ENCODE peak calls at places on chromosomes 6 and 20, in nine cellular contexts. One of them, this sample, is unnamed.

GRCh38 chr6:16840291-16840690 is 79.0 kb upstream of the ATXN1 start:
- DNase-seq in fibroblast of villous mesenchyme: no peak
- DNase-seq in astrocyte of the spinal cord: no peak
- DNase-seq in thoracic aorta: no peak
- DNase-seq in psoas muscle: no peak
- DNase-seq in WERI-Rb-1: no peak
- DNase-seq in cardiac fibroblast: no peak
- DNase-seq in left lung: no peak
- DNase-seq in Panc1: no peak
- DNase-seq in this sample: no peak

GRCh38 chr20:9156529-9157280 is 87.8 kb downstream of the PLCB4 start:
- DNase-seq in fibroblast of villous mesenchyme: no peak
- DNase-seq in astrocyte of the spinal cord: no peak
- DNase-seq in thoracic aorta: no peak
- DNase-seq in psoas muscle: no peak
- DNase-seq in WERI-Rb-1: no peak
- DNase-seq in cardiac fibroblast: no peak
- DNase-seq in left lung: no peak
- DNase-seq in Panc1: no peak
- DNase-seq in this sample: no peak

GRCh38 chr20:3067139-3068009 is 4.0 kb upstream of the OXT start:
- DNase-seq in fibroblast of villous mesenchyme: peak; percentile 72
- DNase-seq in astrocyte of the spinal cord: no peak
- DNase-seq in thoracic aorta: no peak
- DNase-seq in psoas muscle: no peak
- DNase-seq in WERI-Rb-1: no peak
- DNase-seq in cardiac fibroblast: no peak
- DNase-seq in left lung: no peak
- DNase-seq in Panc1: no peak
- DNase-seq in this sample: no peak

GRCh38 chr6:38396209-38396608 is 243.5 kb downstream of the BTBD9 start:
- DNase-seq in fibroblast of villous mesenchyme: no peak
- DNase-seq in astrocyte of the spinal cord: no peak
- DNase-seq in thoracic aorta: no peak
- DNase-seq in psoas muscle: no peak
- DNase-seq in WERI-Rb-1: no peak
- DNase-seq in cardiac fibroblast: no peak
- DNase-seq in left lung: no peak
- DNase-seq in Panc1: no peak
- DNase-seq in this sample: no peak

GRCh38 chr6:11584264-11584663 is 46.7 kb downstream of the TMEM170B start:
- DNase-seq in fibroblast of villous mesenchyme: peak; percentile 47
- DNase-seq in astrocyte of the spinal cord: no peak
- DNase-seq in thoracic aorta: no peak
- DNase-seq in psoas muscle: no peak
- DNase-seq in WERI-Rb-1: no peak
- DNase-seq in cardiac fibroblast: peak; percentile 14
- DNase-seq in left lung: no peak
- DNase-seq in Panc1: no peak
- DNase-seq in this sample: no peak

GRCh38 chr6:43436577-43437282 is 9.4 kb downstream of the ABCC10 start:
- DNase-seq in fibroblast of villous mesenchyme: peak; percentile 80
- DNase-seq in astrocyte of the spinal cord: peak; percentile 77
- DNase-seq in thoracic aorta: no peak
- DNase-seq in psoas muscle: no peak
- DNase-seq in WERI-Rb-1: no peak
- DNase-seq in cardiac fibroblast: peak; percentile 97
- DNase-seq in left lung: no peak
- DNase-seq in Panc1: no peak
- DNase-seq in this sample: peak; percentile 58

GRCh38 chr6:128731249-128732165 is 151.4 kb upstream of the LAMA2 start:
- DNase-seq in fibroblast of villous mesenchyme: peak; percentile 63
- DNase-seq in astrocyte of the spinal cord: peak; percentile 71
- DNase-seq in thoracic aorta: no peak
- DNase-seq in psoas muscle: no peak
- DNase-seq in WERI-Rb-1: peak; percentile 11
- DNase-seq in cardiac fibroblast: peak; percentile 70
- DNase-seq in left lung: no peak
- DNase-seq in Panc1: peak; percentile 20
- DNase-seq in this sample: peak; percentile 15

GRCh38 chr6:149012040-149012545 is 265.3 kb downstream of the UST start:
- DNase-seq in fibroblast of villous mesenchyme: peak; percentile 99
- DNase-seq in astrocyte of the spinal cord: peak; percentile 95
- DNase-seq in thoracic aorta: no peak
- DNase-seq in psoas muscle: no peak
- DNase-seq in WERI-Rb-1: no peak
- DNase-seq in cardiac fibroblast: peak; percentile 89
- DNase-seq in left lung: no peak
- DNase-seq in Panc1: no peak
- DNase-seq in this sample: peak; percentile 99

GRCh38 chr6:89122625-89123024 is 4.8 kb upstream of the SRSF12 start:
- DNase-seq in fibroblast of villous mesenchyme: peak; percentile 48
- DNase-seq in astrocyte of the spinal cord: peak; percentile 44
- DNase-seq in thoracic aorta: no peak
- DNase-seq in psoas muscle: no peak
- DNase-seq in WERI-Rb-1: no peak
- DNase-seq in cardiac fibroblast: peak; percentile 58
- DNase-seq in left lung: no peak
- DNase-seq in Panc1: no peak
- DNase-seq in this sample: no peak

GRCh38 chr6:44009425-44010321 is 117.6 kb downstream of the MRPL14 start:
- DNase-seq in fibroblast of villous mesenchyme: no peak
- DNase-seq in astrocyte of the spinal cord: peak; percentile 63
- DNase-seq in thoracic aorta: no peak
- DNase-seq in psoas muscle: peak; percentile 77
- DNase-seq in WERI-Rb-1: peak; percentile 3
- DNase-seq in cardiac fibroblast: no peak
- DNase-seq in left lung: no peak
- DNase-seq in Panc1: no peak
- DNase-seq in this sample: no peak

GRCh38 chr6:53357576-53358343 is 9.0 kb upstream of the ELOVL5 start:
- DNase-seq in fibroblast of villous mesenchyme: no peak
- DNase-seq in astrocyte of the spinal cord: no peak
- DNase-seq in thoracic aorta: no peak
- DNase-seq in psoas muscle: no peak
- DNase-seq in WERI-Rb-1: no peak
- DNase-seq in cardiac fibroblast: no peak
- DNase-seq in left lung: no peak
- DNase-seq in Panc1: no peak
- DNase-seq in this sample: no peak

GRCh38 chr6:71139249-71139648 is 149.4 kb upstream of the OGFRL1 start:
- DNase-seq in fibroblast of villous mesenchyme: no peak
- DNase-seq in astrocyte of the spinal cord: peak; percentile 73
- DNase-seq in thoracic aorta: no peak
- DNase-seq in psoas muscle: no peak
- DNase-seq in WERI-Rb-1: no peak
- DNase-seq in cardiac fibroblast: no peak
- DNase-seq in left lung: no peak
- DNase-seq in Panc1: no peak
- DNase-seq in this sample: peak; percentile 25

GRCh38 chr6:158467923-158468322 is 92.0 kb upstream of the TMEM181 start:
- DNase-seq in fibroblast of villous mesenchyme: no peak
- DNase-seq in astrocyte of the spinal cord: no peak
- DNase-seq in thoracic aorta: no peak
- DNase-seq in psoas muscle: no peak
- DNase-seq in WERI-Rb-1: no peak
- DNase-seq in cardiac fibroblast: no peak
- DNase-seq in left lung: no peak
- DNase-seq in Panc1: no peak
- DNase-seq in this sample: no peak

GRCh38 chr6:43093361-43094289 is 17.5 kb downstream of the PTK7 start:
- DNase-seq in fibroblast of villous mesenchyme: peak; percentile 92
- DNase-seq in astrocyte of the spinal cord: peak; percentile 82
- DNase-seq in thoracic aorta: no peak
- DNase-seq in psoas muscle: peak; percentile 64
- DNase-seq in WERI-Rb-1: no peak
- DNase-seq in cardiac fibroblast: peak; percentile 64
- DNase-seq in left lung: no peak
- DNase-seq in Panc1: peak; percentile 64
- DNase-seq in this sample: no peak

GRCh38 chr6:150767585-150768164 is 97.8 kb upstream of the MTHFD1L start:
- DNase-seq in fibroblast of villous mesenchyme: peak; percentile 23
- DNase-seq in astrocyte of the spinal cord: peak; percentile 71
- DNase-seq in thoracic aorta: no peak
- DNase-seq in psoas muscle: no peak
- DNase-seq in WERI-Rb-1: no peak
- DNase-seq in cardiac fibroblast: peak; percentile 25
- DNase-seq in left lung: no peak
- DNase-seq in Panc1: no peak
- DNase-seq in this sample: peak; percentile 12
- H3K4me3 ChIP-seq in fibroblast of villous mesenchyme: no peak overlapping the region
- H3K4me3 ChIP-seq in astrocyte of the spinal cord: no peak overlapping the region
- H3K4me3 ChIP-seq in thoracic aorta: peak overlapping the region; percentile 22
- H3K4me3 ChIP-seq in psoas muscle: peak overlapping the region; percentile 11
- H3K4me3 ChIP-seq in WERI-Rb-1: no peak overlapping the region
- H3K4me3 ChIP-seq in cardiac fibroblast: no peak overlapping the region
- H3K4me3 ChIP-seq in left lung: no peak overlapping the region
- H3K4me3 ChIP-seq in Panc1: no peak overlapping the region
- H3K4me3 ChIP-seq in this sample: no peak overlapping the region

DNA sequence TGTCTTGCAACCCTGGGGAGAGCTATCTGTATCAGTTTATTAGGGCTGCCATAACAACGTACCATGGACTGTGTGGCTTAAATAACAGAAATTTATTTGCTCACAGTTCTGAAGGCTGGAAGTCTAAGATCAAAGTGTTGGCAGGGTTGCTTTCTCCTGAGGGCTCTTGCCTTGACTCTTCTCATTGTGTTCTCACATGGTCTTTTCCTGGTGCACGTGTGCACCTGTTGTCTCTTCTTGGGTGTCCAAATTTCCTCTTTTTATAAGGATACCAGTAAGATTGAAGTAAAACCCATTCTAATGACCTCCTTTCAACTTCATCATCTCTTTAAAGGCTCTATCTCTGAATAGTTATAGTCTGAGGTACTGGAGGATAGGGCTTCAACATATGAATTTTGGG is 72.3 kb upstream of the PDE7B start:
- DNase-seq in fibroblast of villous mesenchyme: no peak
- DNase-seq in astrocyte of the spinal cord: no peak
- DNase-seq in thoracic aorta: no peak
- DNase-seq in psoas muscle: no peak
- DNase-seq in WERI-Rb-1: no peak
- DNase-seq in cardiac fibroblast: no peak
- DNase-seq in left lung: no peak
- DNase-seq in Panc1: no peak
- DNase-seq in this sample: no peak
- H3K4me3 ChIP-seq in fibroblast of villous mesenchyme: no peak overlapping the region
- H3K4me3 ChIP-seq in astrocyte of the spinal cord: no peak overlapping the region
- H3K4me3 ChIP-seq in thoracic aorta: no peak overlapping the region
- H3K4me3 ChIP-seq in psoas muscle: no peak overlapping the region
- H3K4me3 ChIP-seq in WERI-Rb-1: no peak overlapping the region
- H3K4me3 ChIP-seq in cardiac fibroblast: no peak overlapping the region
- H3K4me3 ChIP-seq in left lung: no peak overlapping the region
- H3K4me3 ChIP-seq in Panc1: no peak overlapping the region
- H3K4me3 ChIP-seq in this sample: no peak overlapping the region

DNA sequence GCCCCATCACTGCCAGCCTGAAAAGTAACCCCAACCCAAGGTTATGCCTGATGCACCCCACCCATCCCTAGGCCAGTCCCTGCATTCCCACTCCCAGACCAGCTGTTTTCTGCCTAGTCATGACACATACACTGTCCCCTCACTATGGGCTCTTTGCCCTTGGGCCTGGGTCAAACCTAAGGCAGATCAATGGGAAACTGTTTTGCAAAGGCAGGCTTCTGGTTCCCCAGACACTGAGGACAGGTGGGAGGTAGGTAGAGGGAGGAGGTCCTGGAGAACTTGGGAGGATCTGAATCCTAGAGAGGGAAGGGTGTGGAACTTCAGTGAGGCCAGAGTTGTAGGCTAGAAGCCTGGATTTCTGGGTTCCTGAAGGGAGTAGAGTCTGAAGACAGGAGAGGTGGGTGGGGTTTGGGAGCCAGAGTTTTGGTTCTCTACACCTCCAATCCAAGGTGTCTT is 2.1 kb downstream of the CLIC1 start:
- DNase-seq in fibroblast of villous mesenchyme: no peak
- DNase-seq in astrocyte of the spinal cord: no peak
- DNase-seq in thoracic aorta: no peak
- DNase-seq in psoas muscle: no peak
- DNase-seq in WERI-Rb-1: no peak
- DNase-seq in cardiac fibroblast: no peak
- DNase-seq in left lung: no peak
- DNase-seq in Panc1: no peak
- DNase-seq in this sample: no peak
- H3K4me3 ChIP-seq in fibroblast of villous mesenchyme: peak overlapping the region; percentile 99
- H3K4me3 ChIP-seq in astrocyte of the spinal cord: peak overlapping the region; percentile 63
- H3K4me3 ChIP-seq in thoracic aorta: peak overlapping the region; percentile 92
- H3K4me3 ChIP-seq in psoas muscle: peak overlapping the region; percentile 71
- H3K4me3 ChIP-seq in WERI-Rb-1: no peak overlapping the region
- H3K4me3 ChIP-seq in cardiac fibroblast: peak overlapping the region; percentile 85
- H3K4me3 ChIP-seq in left lung: peak overlapping the region; percentile 97
- H3K4me3 ChIP-seq in Panc1: peak overlapping the region; percentile 99
- H3K4me3 ChIP-seq in this sample: peak overlapping the region; percentile 99

GRCh38 chr6:100464910-100465700 is at the start of gene SIM1:
- DNase-seq in fibroblast of villous mesenchyme: peak; percentile 62
- DNase-seq in astrocyte of the spinal cord: peak; percentile 77
- DNase-seq in thoracic aorta: no peak
- DNase-seq in psoas muscle: peak; percentile 95
- DNase-seq in WERI-Rb-1: peak; percentile 93
- DNase-seq in cardiac fibroblast: peak; percentile 78
- DNase-seq in left lung: no peak
- DNase-seq in Panc1: no peak
- DNase-seq in this sample: peak; percentile 51

GRCh38 chr6:100464162-100464851 is 414 bp downstream of the SIM1 start:
- DNase-seq in fibroblast of villous mesenchyme: no peak
- DNase-seq in astrocyte of the spinal cord: no peak
- DNase-seq in thoracic aorta: no peak
- DNase-seq in psoas muscle: peak; percentile 66
- DNase-seq in WERI-Rb-1: peak; percentile 54
- DNase-seq in cardiac fibroblast: no peak
- DNase-seq in left lung: no peak
- DNase-seq in Panc1: no peak
- DNase-seq in this sample: no peak

GRCh38 chr6:100462396-100462795 is 2.3 kb downstream of the SIM1 start:
- DNase-seq in fibroblast of villous mesenchyme: no peak
- DNase-seq in astrocyte of the spinal cord: no peak
- DNase-seq in thoracic aorta: no peak
- DNase-seq in psoas muscle: no peak
- DNase-seq in WERI-Rb-1: no peak
- DNase-seq in cardiac fibroblast: no peak
- DNase-seq in left lung: no peak
- DNase-seq in Panc1: no peak
- DNase-seq in this sample: no peak

GRCh38 chr6:100462990-100463684 is 1.6 kb downstream of the SIM1 start:
- DNase-seq in fibroblast of villous mesenchyme: no peak
- DNase-seq in astrocyte of the spinal cord: no peak
- DNase-seq in thoracic aorta: no peak
- DNase-seq in psoas muscle: no peak
- DNase-seq in WERI-Rb-1: no peak
- DNase-seq in cardiac fibroblast: no peak
- DNase-seq in left lung: no peak
- DNase-seq in Panc1: no peak
- DNase-seq in this sample: no peak

DNA sequence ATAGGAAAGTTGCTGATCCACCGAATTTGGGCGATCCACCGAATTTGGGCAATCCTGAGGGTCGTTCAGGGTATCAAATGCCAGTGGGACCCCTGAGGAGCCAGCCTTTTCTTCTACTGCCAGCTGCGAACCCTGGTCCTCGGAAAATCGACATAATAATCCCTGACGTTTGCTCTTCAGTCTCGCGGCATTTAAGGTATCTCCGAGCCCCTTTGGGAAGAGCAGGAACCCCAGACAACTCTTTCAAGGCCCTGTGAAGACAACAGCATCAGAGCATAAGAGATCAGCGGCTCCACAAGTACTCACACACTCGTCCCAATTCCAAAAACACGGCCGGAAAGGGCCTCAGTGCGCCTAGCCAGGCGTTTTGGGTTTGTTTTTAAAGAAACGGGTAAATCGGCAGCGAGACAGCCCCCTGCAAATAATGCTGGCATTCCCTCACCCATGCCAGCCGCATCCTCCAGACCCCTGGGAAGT is 998 bp downstream of the SIM1 start:
- DNase-seq in fibroblast of villous mesenchyme: no peak
- DNase-seq in astrocyte of the spinal cord: no peak
- DNase-seq in thoracic aorta: no peak
- DNase-seq in psoas muscle: no peak
- DNase-seq in WERI-Rb-1: no peak
- DNase-seq in cardiac fibroblast: no peak
- DNase-seq in left lung: no peak
- DNase-seq in Panc1: no peak
- DNase-seq in this sample: no peak
- H3K4me3 ChIP-seq in fibroblast of villous mesenchyme: no peak overlapping the region
- H3K4me3 ChIP-seq in astrocyte of the spinal cord: no peak overlapping the region
- H3K4me3 ChIP-seq in thoracic aorta: peak overlapping the region; percentile 43
- H3K4me3 ChIP-seq in psoas muscle: peak overlapping the region; percentile 84
- H3K4me3 ChIP-seq in WERI-Rb-1: peak overlapping the region; percentile 85
- H3K4me3 ChIP-seq in cardiac fibroblast: no peak overlapping the region
- H3K4me3 ChIP-seq in left lung: no peak overlapping the region
- H3K4me3 ChIP-seq in Panc1: no peak overlapping the region
- H3K4me3 ChIP-seq in this sample: peak overlapping the region; percentile 57